ENCODE peak calls at places on chromosome 10, in five cellular contexts. N, F, C, J and M are unnamed samples.

GRCh38 chr10:79111427-79111826 is 42.7 kb downstream of the ZMIZ1 start:
- DNase-seq in N (no peak), F (no peak), C (no peak), J (no peak), M (peak)

GRCh38 chr10:77836299-77836820 is 90.2 kb downstream of the DLG5 start:
- DNase-seq in N (peak), F (no peak), C (peak), J (peak), M (peak)

GRCh38 chr10:117186832-117187615 is 10.3 kb upstream of the KCNK18 start:
- DNase-seq in N (peak), F (no peak), C (no peak), J (no peak), M (no peak)

GRCh38 chr10:113228570-113228969 is 278.5 kb downstream of the TCF7L2 start:
- DNase-seq in N (no peak), F (peak), C (no peak), J (no peak), M (no peak)

GRCh38 chr10:126500866-126501265 is 112.6 kb upstream of the ADAM12 start:
- DNase-seq in N (no peak), F (peak), C (no peak), J (no peak), M (no peak)

GRCh38 chr10:34334908-34335307 is 480.2 kb downstream of the PARD3 start:
- DNase-seq in N (no peak), F (no peak), C (no peak), J (no peak), M (no peak)

GRCh38 chr10:48468866-48469511 is 135.9 kb downstream of the ARHGAP22 start:
- DNase-seq in N (no peak), F (no peak), C (no peak), J (peak), M (peak)

GRCh38 chr10:650691-651615 is 38.5 kb downstream of the DIP2C start:
- DNase-seq in N (no peak), F (no peak), C (no peak), J (no peak), M (no peak)

GRCh38 chr10:133150656-133151055 is 9.4 kb upstream of the KNDC1 start:
- DNase-seq in N (no peak), F (no peak), C (no peak), J (no peak), M (no peak)

GRCh38 chr10:73493781-73494180 is 2.0 kb downstream of the PPP3CB start:
- DNase-seq in N (no peak), F (no peak), C (no peak), J (no peak), M (no peak)

GRCh38 chr10:3892440-3893101 is 107.6 kb upstream of the KLF6 start:
- DNase-seq in N (no peak), F (no peak), C (no peak), J (no peak), M (no peak)

GRCh38 chr10:131160219-131160875 is 151.2 kb downstream of the TCERG1L start:
- DNase-seq in N (no peak), F (no peak), C (no peak), J (peak), M (no peak)

GRCh38 chr10:119466076-119466475 is 76.4 kb downstream of the RGS10 start:
- DNase-seq in N (no peak), F (no peak), C (no peak), J (peak), M (peak)

GRCh38 chr10:57188846-57189245 is 827.8 kb upstream of the ZWINT start:
- DNase-seq in N (no peak), F (no peak), C (no peak), J (no peak), M (no peak)

GRCh38 chr10:25505466-25505865 is 330.7 kb downstream of the GPR158 start:
- DNase-seq in N (no peak), F (no peak), C (no peak), J (no peak), M (no peak)

GRCh38 chr10:42879380-42880254 is 97.0 kb downstream of the BMS1 start:
- DNase-seq in N (no peak), F (no peak), C (no peak), J (no peak), M (peak)

GRCh38 chr10:5419466-5420094 is 7.2 kb downstream of the NET1 start:
- DNase-seq in N (no peak), F (no peak), C (no peak), J (no peak), M (no peak)

GRCh38 chr10:130864951-130865350 is 446.6 kb downstream of the TCERG1L start:
- DNase-seq in N (no peak), F (no peak), C (no peak), J (no peak), M (no peak)

GRCh38 chr10:122147731-122148130 is 123.4 kb upstream of the BTBD16 start:
- DNase-seq in N (no peak), F (no peak), C (no peak), J (no peak), M (no peak)

GRCh38 chr10:122151121-122151694 is 119.9 kb upstream of the BTBD16 start:
- DNase-seq in N (no peak), F (no peak), C (no peak), J (peak), M (no peak)

GRCh38 chr10:122152544-122152943 is 118.6 kb upstream of the BTBD16 start:
- DNase-seq in N (no peak), F (peak), C (peak), J (peak), M (no peak)

GRCh38 chr10:122149138-122149606 is 121.9 kb upstream of the BTBD16 start:
- DNase-seq in N (no peak), F (no peak), C (no peak), J (no peak), M (no peak)

DNA sequence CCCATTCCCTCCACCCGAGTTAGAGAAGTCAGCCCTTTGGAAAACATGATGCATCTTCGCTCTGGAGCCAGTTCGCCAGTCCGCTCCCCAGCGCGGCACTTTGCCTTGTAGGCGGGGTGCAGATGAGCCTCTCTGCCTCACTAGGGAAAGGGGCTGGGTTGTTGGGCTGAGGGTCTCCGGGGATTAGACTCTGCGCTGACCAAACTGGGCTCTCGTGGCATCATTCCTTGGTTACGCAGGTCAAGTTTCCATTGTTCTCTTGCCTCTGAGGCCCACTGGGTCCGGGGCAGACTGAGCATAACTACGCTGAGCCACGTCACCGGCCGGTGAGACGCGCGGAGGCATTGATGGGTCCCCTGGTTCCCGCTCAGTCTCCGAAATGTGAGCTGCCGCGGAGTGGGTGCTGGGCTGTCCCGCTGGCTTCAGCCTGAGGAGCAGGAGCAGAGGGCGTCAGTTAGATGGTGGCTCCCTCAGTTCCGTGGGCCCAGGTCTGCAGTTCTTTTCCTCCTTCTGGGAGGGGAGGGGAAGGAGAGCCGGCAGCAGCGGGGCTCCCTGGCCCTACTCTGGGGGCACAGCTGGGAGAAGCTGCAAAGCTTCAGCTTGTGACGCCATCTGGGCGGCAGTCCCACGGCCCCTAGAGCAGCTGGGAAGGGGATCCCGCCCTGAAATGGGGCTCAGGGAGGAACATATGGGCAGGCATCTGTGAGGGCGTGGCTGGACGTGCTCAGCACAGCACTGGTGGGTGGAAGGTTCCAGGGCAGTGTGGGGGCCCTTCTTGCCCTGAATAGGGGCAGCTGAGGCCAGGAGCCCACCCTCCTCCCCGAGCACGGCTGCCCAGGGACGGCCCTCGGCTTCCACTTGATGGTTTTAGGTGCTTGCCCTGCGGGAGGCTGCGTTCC is 121.2 kb upstream of the BTBD16 start:
- DNase-seq in N (no peak), F (no peak), C (no peak), J (peak), M (no peak)
- H3K27ac ChIP-seq in N (no peak), F (peak), C (peak), J (no peak), M (no peak)

GRCh38 chr10:103637855-103638561 is 144.5 kb downstream of the NEURL1 start:
- DNase-seq in N (no peak), F (no peak), C (peak), J (no peak), M (peak)

GRCh38 chr10:103636492-103636891 is 143.0 kb downstream of the NEURL1 start:
- DNase-seq in N (no peak), F (no peak), C (no peak), J (no peak), M (peak)

GRCh38 chr10:103638948-103639347 is 145.4 kb downstream of the NEURL1 start:
- DNase-seq in N (no peak), F (no peak), C (no peak), J (no peak), M (peak)

GRCh38 chr10:103635580-103635979 is 142.1 kb downstream of the NEURL1 start:
- DNase-seq in N (no peak), F (no peak), C (no peak), J (no peak), M (no peak)

GRCh38 chr10:103636996-103637395 is 143.5 kb downstream of the NEURL1 start:
- DNase-seq in N (no peak), F (no peak), C (no peak), J (no peak), M (peak)
- H3K27ac ChIP-seq in N (no peak), F (peak), C (peak), J (no peak), M (no peak)

GRCh38 chr10:110138197-110138812 is 69.1 kb upstream of the MXI1 start:
- DNase-seq in N (peak), F (no peak), C (no peak), J (no peak), M (no peak)
- H3K27ac ChIP-seq in N (no peak), F (peak), C (no peak), J (no peak), M (no peak)

DNA sequence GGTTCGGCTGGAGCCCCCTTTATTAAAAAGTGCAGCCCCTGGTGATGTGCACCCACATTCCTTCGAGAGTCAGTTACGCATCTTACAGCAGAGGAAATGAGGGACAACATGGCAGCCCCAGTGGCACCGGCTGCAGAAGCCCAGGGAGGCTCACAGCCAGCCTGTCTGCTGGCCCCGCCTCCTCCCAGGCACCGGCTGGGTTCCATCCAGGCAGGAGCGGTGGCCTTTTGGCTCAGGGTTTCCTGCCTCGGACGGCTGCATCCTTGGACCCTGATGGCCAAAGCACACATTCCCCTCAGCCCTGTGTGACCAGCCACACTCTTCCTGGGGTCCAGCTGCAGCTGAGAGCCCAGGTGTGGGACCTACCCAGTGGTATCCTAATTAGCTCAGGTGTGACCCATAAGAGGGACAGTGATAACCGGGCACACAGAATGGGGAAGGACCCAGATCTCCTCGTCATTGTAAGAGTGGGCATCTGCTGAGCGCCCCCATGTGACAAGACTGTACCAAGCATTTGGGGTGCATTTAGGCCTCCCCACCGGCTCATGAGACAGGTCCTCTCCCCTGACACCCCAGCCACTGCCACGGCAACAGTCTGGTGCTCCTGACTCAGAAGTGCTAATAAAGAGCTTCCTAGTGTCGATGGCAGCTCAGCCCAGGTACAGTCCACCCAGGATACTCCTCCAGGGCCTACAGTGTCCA is 63.3 kb upstream of the CHST15 start:
- DNase-seq in N (peak), F (no peak), C (peak), J (peak), M (peak)
- H3K27ac ChIP-seq in N (no peak), F (peak), C (peak), J (no peak), M (peak)

GRCh38 chr10:103736763-103737162 is 118.6 kb downstream of the SH3PXD2A start:
- DNase-seq in N (peak), F (no peak), C (no peak), J (no peak), M (no peak)
- H3K27ac ChIP-seq in N (no peak), F (no peak), C (no peak), J (no peak), M (no peak)

DNA sequence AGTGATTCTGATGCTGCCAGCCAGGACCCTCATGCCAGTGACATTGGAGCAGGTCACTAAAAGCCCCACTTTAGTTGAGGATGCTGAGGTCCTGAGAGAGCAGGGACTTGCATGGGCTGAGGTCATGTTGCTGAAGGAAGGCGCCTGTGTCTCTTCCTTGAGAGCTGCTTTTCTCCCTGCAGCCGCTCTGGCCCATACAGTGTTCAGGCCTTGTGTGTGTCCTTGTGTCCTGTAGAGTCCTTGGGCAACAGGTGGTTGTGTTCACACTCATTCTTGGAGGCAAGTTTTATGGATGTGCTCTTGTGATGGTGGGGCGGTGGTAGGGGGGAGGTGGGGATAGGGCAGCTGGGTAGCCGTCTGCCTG is 33.3 kb downstream of the TSPAN14 start:
- DNase-seq in N (no peak), F (no peak), C (no peak), J (no peak), M (no peak)
- H3K27ac ChIP-seq in N (no peak), F (no peak), C (no peak), J (peak), M (no peak)

GRCh38 chr10:88978463-88978862 is 12.1 kb upstream of the FAS start:
- DNase-seq in N (no peak), F (no peak), C (no peak), J (no peak), M (no peak)

GRCh38 chr10:88974012-88974411 is 16.6 kb upstream of the FAS start:
- DNase-seq in N (no peak), F (no peak), C (no peak), J (no peak), M (no peak)

GRCh38 chr10:88971668-88972067 is 18.9 kb upstream of the FAS start:
- DNase-seq in N (no peak), F (no peak), C (no peak), J (no peak), M (no peak)

GRCh38 chr10:88974446-88975376 is 15.9 kb upstream of the FAS start:
- DNase-seq in N (peak), F (no peak), C (no peak), J (no peak), M (no peak)

DNA sequence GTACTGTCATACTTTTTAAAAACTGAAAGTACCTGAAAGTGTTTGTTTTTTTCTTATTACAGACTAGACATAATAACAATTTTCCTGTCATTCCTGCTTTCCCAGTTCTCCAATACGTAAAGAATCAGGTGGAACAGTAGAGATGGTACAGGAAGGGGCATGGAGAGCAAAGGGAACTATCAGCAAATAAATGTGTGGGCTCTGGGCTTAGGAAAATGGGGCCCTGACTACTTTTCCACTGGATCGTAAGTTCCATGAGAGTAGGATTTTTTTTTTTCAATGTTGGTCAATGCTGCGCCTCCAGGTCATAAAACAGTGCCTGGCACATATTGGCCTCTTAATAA is 15.2 kb upstream of the FAS start:
- DNase-seq in N (no peak), F (no peak), C (no peak), J (no peak), M (no peak)
- H3K27ac ChIP-seq in N (no peak), F (peak), C (peak), J (peak), M (peak)

GRCh38 chr10:8128511-8128910 is 74.0 kb downstream of the GATA3 start:
- DNase-seq in N (no peak), F (no peak), C (no peak), J (no peak), M (no peak)

GRCh38 chr10:8133146-8133545 is 78.7 kb downstream of the GATA3 start:
- DNase-seq in N (no peak), F (no peak), C (no peak), J (no peak), M (no peak)

GRCh38 chr10:8136745-8137144 is 82.3 kb downstream of the GATA3 start:
- DNase-seq in N (no peak), F (no peak), C (no peak), J (no peak), M (no peak)

GRCh38 chr10:8129438-8129837 is 75.0 kb downstream of the GATA3 start:
- DNase-seq in N (no peak), F (no peak), C (no peak), J (no peak), M (no peak)

DNA sequence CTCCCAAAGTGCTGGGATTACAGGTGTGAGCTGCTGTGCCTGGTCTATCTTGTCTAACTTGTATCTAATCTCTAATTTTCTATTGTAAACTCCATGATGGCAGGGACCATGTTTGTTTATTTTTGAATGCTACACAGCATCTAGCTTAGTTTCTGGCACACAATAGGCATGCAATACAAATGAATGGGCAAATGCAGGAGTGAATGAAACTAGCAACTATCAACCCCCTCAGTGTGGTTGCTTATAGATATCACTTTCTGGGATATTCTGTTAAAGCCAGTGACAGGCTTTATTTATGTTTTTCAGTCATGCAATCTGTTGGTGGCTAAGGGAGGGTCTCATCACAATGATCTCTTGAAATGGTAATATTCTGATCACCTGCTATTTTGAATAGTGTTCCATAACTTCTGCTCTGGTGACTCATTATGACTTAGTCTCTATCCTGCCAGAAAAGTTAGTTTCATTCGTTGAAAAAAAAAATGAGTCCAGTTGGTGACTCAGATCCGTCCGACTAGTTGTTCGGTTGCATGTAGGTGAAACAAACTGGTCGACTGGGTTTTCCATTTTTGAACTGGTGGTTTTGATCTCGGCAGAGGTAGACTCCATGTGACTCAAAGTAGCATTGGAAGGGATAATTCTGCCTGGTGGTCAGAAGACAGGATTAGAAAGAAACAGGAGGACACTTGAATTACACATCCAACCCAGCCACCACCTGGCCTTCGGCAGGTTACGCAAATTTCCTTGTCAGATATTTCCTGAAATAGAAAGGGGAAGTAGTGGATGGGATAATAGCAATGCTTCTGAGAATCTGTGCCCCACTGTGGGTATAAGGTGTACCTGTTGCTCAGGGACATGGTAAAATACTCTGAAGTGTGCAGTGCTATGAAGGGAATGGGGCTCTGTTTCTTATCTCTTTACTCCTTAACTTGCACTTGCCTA is 76.8 kb downstream of the GATA3 start:
- DNase-seq in N (no peak), F (no peak), C (no peak), J (no peak), M (no peak)
- H3K27ac ChIP-seq in N (no peak), F (no peak), C (no peak), J (no peak), M (no peak)

DNA sequence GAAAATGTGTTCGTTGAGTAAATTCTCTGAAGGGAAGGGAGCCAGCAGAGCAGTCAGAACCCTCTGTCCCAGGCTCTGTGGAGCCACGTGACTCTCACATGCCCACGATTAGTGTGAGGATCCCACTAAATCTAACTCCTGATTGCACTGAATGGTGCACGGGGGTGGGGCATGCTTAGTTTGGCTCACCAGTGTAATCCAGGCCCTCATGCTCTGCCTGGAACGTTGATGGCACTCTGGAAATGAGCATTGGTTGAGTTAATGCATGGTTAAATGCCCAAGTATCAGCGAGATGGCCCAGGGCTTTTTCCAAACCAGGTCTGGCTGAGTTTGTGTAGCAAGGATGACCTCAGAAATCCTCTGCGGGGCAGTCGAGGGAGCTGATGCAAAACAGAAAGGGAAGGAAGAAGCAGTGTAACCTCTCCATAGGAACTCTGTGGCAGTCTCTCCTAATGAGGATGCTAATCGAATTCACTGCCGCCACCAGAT is 98.3 kb downstream of the C10orf105 start:
- DNase-seq in N (peak), F (no peak), C (no peak), J (no peak), M (no peak)
- H3K27ac ChIP-seq in N (peak), F (peak), C (no peak), J (no peak), M (peak)